ENCODE peak calls at places on chromosome 5, in nine cellular contexts. One of them, this sample, is unnamed.

GRCh38 chr5:167460449-167461020 is 830.9 kb upstream of the WWC1 start:
- DNase-seq in trophoblast cell: no peak
- DNase-seq in activated CD4-positive, alpha-beta T cell treated with anti-CD3 and anti-CD28 coated beads, Interleukin-2, amount 50 U/mL, for 4 hours: no peak
- DNase-seq in iris pigment epithelial cell: no peak
- DNase-seq in T-helper 2 cell: no peak
- DNase-seq in type B pancreatic cell: no peak
- DNase-seq in MM.1S: peak
- DNase-seq in GM13977: peak
- DNase-seq in NCI-H69: no peak
- DNase-seq in this sample: no peak

GRCh38 chr5:170632266-170632984 is 128.6 kb downstream of the KCNIP1 start:
- DNase-seq in MM.1S: no peak
- DNase-seq in T-helper 2 cell: no peak
- DNase-seq in GM13977: no peak
- DNase-seq in NCI-H69: no peak
- DNase-seq in activated CD4-positive, alpha-beta T cell treated with anti-CD3 and anti-CD28 coated beads, Interleukin-2, amount 50 U/mL, for 4 hours: no peak
- DNase-seq in trophoblast cell: peak
- DNase-seq in iris pigment epithelial cell: no peak
- DNase-seq in type B pancreatic cell: no peak
- DNase-seq in this sample: no peak

GRCh38 chr5:105146867-105147266 is 1584.3 kb upstream of the NUDT12 start:
- DNase-seq in trophoblast cell: peak
- DNase-seq in MM.1S: no peak
- DNase-seq in activated CD4-positive, alpha-beta T cell treated with anti-CD3 and anti-CD28 coated beads, Interleukin-2, amount 50 U/mL, for 4 hours: no peak
- DNase-seq in GM13977: no peak
- DNase-seq in type B pancreatic cell: no peak
- DNase-seq in iris pigment epithelial cell: no peak
- DNase-seq in T-helper 2 cell: no peak
- DNase-seq in NCI-H69: no peak
- DNase-seq in this sample: no peak

GRCh38 chr5:69049151-69049550 is 44.7 kb upstream of the SLC30A5 start:
- DNase-seq in activated CD4-positive, alpha-beta T cell treated with anti-CD3 and anti-CD28 coated beads, Interleukin-2, amount 50 U/mL, for 4 hours: no peak
- DNase-seq in iris pigment epithelial cell: peak
- DNase-seq in trophoblast cell: peak
- DNase-seq in NCI-H69: peak
- DNase-seq in type B pancreatic cell: no peak
- DNase-seq in T-helper 2 cell: no peak
- DNase-seq in MM.1S: no peak
- DNase-seq in GM13977: no peak
- DNase-seq in this sample: no peak

GRCh38 chr5:33311893-33312292 is 128.9 kb upstream of the TARS1 start:
- DNase-seq in iris pigment epithelial cell: peak
- DNase-seq in GM13977: no peak
- DNase-seq in trophoblast cell: no peak
- DNase-seq in NCI-H69: no peak
- DNase-seq in type B pancreatic cell: no peak
- DNase-seq in T-helper 2 cell: no peak
- DNase-seq in activated CD4-positive, alpha-beta T cell treated with anti-CD3 and anti-CD28 coated beads, Interleukin-2, amount 50 U/mL, for 4 hours: no peak
- DNase-seq in MM.1S: no peak
- DNase-seq in this sample: no peak

GRCh38 chr5:10533218-10533617 is 30.7 kb upstream of the ANKRD33B start:
- DNase-seq in GM13977: no peak
- DNase-seq in type B pancreatic cell: no peak
- DNase-seq in MM.1S: no peak
- DNase-seq in NCI-H69: peak
- DNase-seq in activated CD4-positive, alpha-beta T cell treated with anti-CD3 and anti-CD28 coated beads, Interleukin-2, amount 50 U/mL, for 4 hours: no peak
- DNase-seq in iris pigment epithelial cell: no peak
- DNase-seq in T-helper 2 cell: no peak
- DNase-seq in trophoblast cell: no peak
- DNase-seq in this sample: no peak

GRCh38 chr5:157387683-157388093 is 72.3 kb upstream of the NIPAL4 start:
- DNase-seq in trophoblast cell: peak
- DNase-seq in NCI-H69: no peak
- DNase-seq in MM.1S: no peak
- DNase-seq in GM13977: no peak
- DNase-seq in T-helper 2 cell: no peak
- DNase-seq in activated CD4-positive, alpha-beta T cell treated with anti-CD3 and anti-CD28 coated beads, Interleukin-2, amount 50 U/mL, for 4 hours: no peak
- DNase-seq in iris pigment epithelial cell: peak
- DNase-seq in type B pancreatic cell: no peak
- DNase-seq in this sample: no peak

GRCh38 chr5:22238047-22238446 is 615.1 kb downstream of the CDH12 start:
- DNase-seq in T-helper 2 cell: no peak
- DNase-seq in activated CD4-positive, alpha-beta T cell treated with anti-CD3 and anti-CD28 coated beads, Interleukin-2, amount 50 U/mL, for 4 hours: no peak
- DNase-seq in GM13977: no peak
- DNase-seq in type B pancreatic cell: no peak
- DNase-seq in NCI-H69: peak
- DNase-seq in iris pigment epithelial cell: peak
- DNase-seq in trophoblast cell: no peak
- DNase-seq in MM.1S: no peak
- DNase-seq in this sample: no peak

GRCh38 chr5:150137168-150137957 is 18.3 kb downstream of the PDGFRB start:
- DNase-seq in T-helper 2 cell: no peak
- DNase-seq in activated CD4-positive, alpha-beta T cell treated with anti-CD3 and anti-CD28 coated beads, Interleukin-2, amount 50 U/mL, for 4 hours: no peak
- DNase-seq in type B pancreatic cell: no peak
- DNase-seq in iris pigment epithelial cell: peak
- DNase-seq in NCI-H69: no peak
- DNase-seq in GM13977: no peak
- DNase-seq in MM.1S: no peak
- DNase-seq in trophoblast cell: no peak
- DNase-seq in this sample: no peak

GRCh38 chr5:163402007-163402406 is 35.4 kb upstream of the CCNG1 start:
- DNase-seq in trophoblast cell: no peak
- DNase-seq in MM.1S: no peak
- DNase-seq in NCI-H69: no peak
- DNase-seq in T-helper 2 cell: no peak
- DNase-seq in GM13977: no peak
- DNase-seq in iris pigment epithelial cell: no peak
- DNase-seq in activated CD4-positive, alpha-beta T cell treated with anti-CD3 and anti-CD28 coated beads, Interleukin-2, amount 50 U/mL, for 4 hours: no peak
- DNase-seq in type B pancreatic cell: no peak
- DNase-seq in this sample: no peak

GRCh38 chr5:71905804-71906711 is 187.0 kb downstream of the CARTPT start:
- DNase-seq in activated CD4-positive, alpha-beta T cell treated with anti-CD3 and anti-CD28 coated beads, Interleukin-2, amount 50 U/mL, for 4 hours: no peak
- DNase-seq in iris pigment epithelial cell: no peak
- DNase-seq in NCI-H69: peak
- DNase-seq in MM.1S: no peak
- DNase-seq in T-helper 2 cell: no peak
- DNase-seq in GM13977: no peak
- DNase-seq in trophoblast cell: no peak
- DNase-seq in type B pancreatic cell: no peak
- DNase-seq in this sample: no peak

GRCh38 chr5:67301285-67301904 is 104.8 kb upstream of the CD180 start:
- DNase-seq in iris pigment epithelial cell: peak
- DNase-seq in T-helper 2 cell: no peak
- DNase-seq in activated CD4-positive, alpha-beta T cell treated with anti-CD3 and anti-CD28 coated beads, Interleukin-2, amount 50 U/mL, for 4 hours: no peak
- DNase-seq in trophoblast cell: peak
- DNase-seq in NCI-H69: peak
- DNase-seq in MM.1S: no peak
- DNase-seq in type B pancreatic cell: no peak
- DNase-seq in GM13977: no peak
- DNase-seq in this sample: no peak

GRCh38 chr5:106269252-106269843 is 1401.4 kb downstream of the EFNA5 start:
- DNase-seq in T-helper 2 cell: no peak
- DNase-seq in GM13977: no peak
- DNase-seq in iris pigment epithelial cell: peak
- DNase-seq in activated CD4-positive, alpha-beta T cell treated with anti-CD3 and anti-CD28 coated beads, Interleukin-2, amount 50 U/mL, for 4 hours: no peak
- DNase-seq in MM.1S: no peak
- DNase-seq in NCI-H69: peak
- DNase-seq in type B pancreatic cell: no peak
- DNase-seq in trophoblast cell: peak
- DNase-seq in this sample: no peak

GRCh38 chr5:79025054-79025465 is 40.0 kb upstream of the ARSB start:
- DNase-seq in trophoblast cell: peak
- DNase-seq in T-helper 2 cell: peak
- DNase-seq in activated CD4-positive, alpha-beta T cell treated with anti-CD3 and anti-CD28 coated beads, Interleukin-2, amount 50 U/mL, for 4 hours: peak
- DNase-seq in type B pancreatic cell: peak
- DNase-seq in MM.1S: peak
- DNase-seq in NCI-H69: peak
- DNase-seq in GM13977: peak
- DNase-seq in iris pigment epithelial cell: peak
- DNase-seq in this sample: peak

GRCh38 chr5:154857534-154858250 is 735 bp upstream of the CNOT8 start:
- DNase-seq in activated CD4-positive, alpha-beta T cell treated with anti-CD3 and anti-CD28 coated beads, Interleukin-2, amount 50 U/mL, for 4 hours: peak
- DNase-seq in MM.1S: peak
- DNase-seq in iris pigment epithelial cell: peak
- DNase-seq in GM13977: peak
- DNase-seq in NCI-H69: peak
- DNase-seq in trophoblast cell: peak
- DNase-seq in type B pancreatic cell: peak
- DNase-seq in T-helper 2 cell: peak
- DNase-seq in this sample: peak

GRCh38 chr5:118554991-118555390 is 433.4 kb downstream of the DTWD2 start:
- DNase-seq in MM.1S: no peak
- DNase-seq in type B pancreatic cell: no peak
- DNase-seq in T-helper 2 cell: no peak
- DNase-seq in NCI-H69: peak
- DNase-seq in activated CD4-positive, alpha-beta T cell treated with anti-CD3 and anti-CD28 coated beads, Interleukin-2, amount 50 U/mL, for 4 hours: no peak
- DNase-seq in trophoblast cell: peak
- DNase-seq in iris pigment epithelial cell: no peak
- DNase-seq in GM13977: no peak
- DNase-seq in this sample: no peak

GRCh38 chr5:170034231-170034630 is 53.9 kb upstream of the INSYN2B start:
- DNase-seq in T-helper 2 cell: no peak
- DNase-seq in MM.1S: no peak
- DNase-seq in activated CD4-positive, alpha-beta T cell treated with anti-CD3 and anti-CD28 coated beads, Interleukin-2, amount 50 U/mL, for 4 hours: no peak
- DNase-seq in iris pigment epithelial cell: no peak
- DNase-seq in type B pancreatic cell: no peak
- DNase-seq in trophoblast cell: no peak
- DNase-seq in NCI-H69: no peak
- DNase-seq in GM13977: no peak
- DNase-seq in this sample: no peak

GRCh38 chr5:158807947-158808346 is 291.8 kb downstream of the EBF1 start:
- DNase-seq in NCI-H69: no peak
- DNase-seq in MM.1S: no peak
- DNase-seq in type B pancreatic cell: no peak
- DNase-seq in iris pigment epithelial cell: no peak
- DNase-seq in GM13977: no peak
- DNase-seq in trophoblast cell: peak
- DNase-seq in activated CD4-positive, alpha-beta T cell treated with anti-CD3 and anti-CD28 coated beads, Interleukin-2, amount 50 U/mL, for 4 hours: no peak
- DNase-seq in T-helper 2 cell: no peak
- DNase-seq in this sample: no peak

GRCh38 chr5:88727705-88728313 is 155.2 kb downstream of the MEF2C start:
- DNase-seq in iris pigment epithelial cell: peak
- DNase-seq in trophoblast cell: peak
- DNase-seq in MM.1S: peak
- DNase-seq in activated CD4-positive, alpha-beta T cell treated with anti-CD3 and anti-CD28 coated beads, Interleukin-2, amount 50 U/mL, for 4 hours: no peak
- DNase-seq in T-helper 2 cell: no peak
- DNase-seq in GM13977: no peak
- DNase-seq in NCI-H69: peak
- DNase-seq in type B pancreatic cell: no peak
- DNase-seq in this sample: no peak

This sample was measured in C1 segment of cervical spinal cord.